ENCODE peak calls at places on chromosomes 5 and 9, in six cellular contexts. One of them, this sample, is unnamed.

GRCh38 chr9:89278551-89278950 is 32.4 kb upstream of the CKS2 start:
- DNase-seq in fibroblast of lung: peak
- DNase-seq in H9: no peak
- DNase-seq in endothelial cell of umbilical vein: no peak
- DNase-seq in OCI-LY7: no peak
- DNase-seq in GM23248: no peak
- DNase-seq in this sample: peak

GRCh38 chr5:16700081-16700480 is 83.3 kb upstream of the RETREG1 start:
- DNase-seq in fibroblast of lung: no peak
- DNase-seq in H9: no peak
- DNase-seq in endothelial cell of umbilical vein: peak
- DNase-seq in OCI-LY7: no peak
- DNase-seq in GM23248: no peak
- DNase-seq in this sample: no peak

GRCh38 chr5:157253547-157253946 is 12.4 kb upstream of the CYFIP2 start:
- DNase-seq in fibroblast of lung: peak
- DNase-seq in H9: peak
- DNase-seq in endothelial cell of umbilical vein: peak
- DNase-seq in OCI-LY7: peak
- DNase-seq in GM23248: peak
- DNase-seq in this sample: peak

GRCh38 chr5:96336351-96336985 is 96.6 kb downstream of the PCSK1 start:
- DNase-seq in fibroblast of lung: peak
- DNase-seq in H9: peak
- DNase-seq in endothelial cell of umbilical vein: peak
- DNase-seq in OCI-LY7: peak
- DNase-seq in GM23248: peak
- DNase-seq in this sample: peak

GRCh38 chr9:71820516-71820915 is 52.2 kb upstream of the CEMIP2 start:
- DNase-seq in fibroblast of lung: no peak
- DNase-seq in H9: no peak
- DNase-seq in endothelial cell of umbilical vein: no peak
- DNase-seq in OCI-LY7: no peak
- DNase-seq in GM23248: peak
- DNase-seq in this sample: no peak

GRCh38 chr5:123215929-123216702 is 127.1 kb downstream of the PRDM6 start:
- DNase-seq in fibroblast of lung: no peak
- DNase-seq in H9: no peak
- DNase-seq in endothelial cell of umbilical vein: no peak
- DNase-seq in OCI-LY7: no peak
- DNase-seq in GM23248: no peak
- DNase-seq in this sample: no peak

GRCh38 chr5:675876-676698 is 17.1 kb downstream of the TPPP start:
- DNase-seq in fibroblast of lung: no peak
- DNase-seq in H9: peak
- DNase-seq in endothelial cell of umbilical vein: no peak
- DNase-seq in OCI-LY7: no peak
- DNase-seq in GM23248: no peak
- DNase-seq in this sample: no peak

GRCh38 chr9:90114641-90115040 is 509.8 kb downstream of the GADD45G start:
- DNase-seq in fibroblast of lung: no peak
- DNase-seq in H9: no peak
- DNase-seq in endothelial cell of umbilical vein: no peak
- DNase-seq in OCI-LY7: no peak
- DNase-seq in GM23248: no peak
- DNase-seq in this sample: peak

GRCh38 chr5:14971864-14972263 is 100.3 kb upstream of the ANKH start:
- DNase-seq in fibroblast of lung: no peak
- DNase-seq in H9: no peak
- DNase-seq in endothelial cell of umbilical vein: no peak
- DNase-seq in OCI-LY7: no peak
- DNase-seq in GM23248: no peak
- DNase-seq in this sample: no peak

GRCh38 chr5:3843691-3844090 is 248.1 kb downstream of the IRX1 start:
- DNase-seq in fibroblast of lung: no peak
- DNase-seq in H9: no peak
- DNase-seq in endothelial cell of umbilical vein: no peak
- DNase-seq in OCI-LY7: no peak
- DNase-seq in GM23248: no peak
- DNase-seq in this sample: no peak

GRCh38 chr5:6724321-6724929 is 11.2 kb downstream of the TENT4A start:
- DNase-seq in fibroblast of lung: no peak
- DNase-seq in H9: no peak
- DNase-seq in endothelial cell of umbilical vein: no peak
- DNase-seq in OCI-LY7: no peak
- DNase-seq in GM23248: no peak
- DNase-seq in this sample: no peak

GRCh38 chr9:121556580-121556979 is 56.9 kb upstream of the GGTA1 start:
- DNase-seq in fibroblast of lung: peak
- DNase-seq in H9: no peak
- DNase-seq in endothelial cell of umbilical vein: no peak
- DNase-seq in OCI-LY7: no peak
- DNase-seq in GM23248: peak
- DNase-seq in this sample: peak

GRCh38 chr5:135230326-135230925 is 168.6 kb downstream of the MACROH2A1 start:
- DNase-seq in fibroblast of lung: peak
- DNase-seq in H9: no peak
- DNase-seq in endothelial cell of umbilical vein: no peak
- DNase-seq in OCI-LY7: no peak
- DNase-seq in GM23248: peak
- DNase-seq in this sample: no peak

GRCh38 chr9:109013678-109014145 is 413 bp upstream of the CTNNAL1 start:
- DNase-seq in fibroblast of lung: no peak
- DNase-seq in H9: no peak
- DNase-seq in endothelial cell of umbilical vein: no peak
- DNase-seq in OCI-LY7: no peak
- DNase-seq in GM23248: peak
- DNase-seq in this sample: peak

GRCh38 chr9:120571443-120572257 is 8.3 kb downstream of the CDK5RAP2 start:
- DNase-seq in fibroblast of lung: peak
- DNase-seq in H9: no peak
- DNase-seq in endothelial cell of umbilical vein: no peak
- DNase-seq in OCI-LY7: no peak
- DNase-seq in GM23248: peak
- DNase-seq in this sample: no peak

GRCh38 chr5:53874409-53874808 is 314.0 kb downstream of the NDUFS4 start:
- DNase-seq in fibroblast of lung: no peak
- DNase-seq in H9: peak
- DNase-seq in endothelial cell of umbilical vein: no peak
- DNase-seq in OCI-LY7: peak
- DNase-seq in GM23248: peak
- DNase-seq in this sample: no peak

GRCh38 chr5:38613992-38614836 is 57.8 kb upstream of the LIFR start:
- DNase-seq in fibroblast of lung: no peak
- DNase-seq in H9: no peak
- DNase-seq in endothelial cell of umbilical vein: no peak
- DNase-seq in OCI-LY7: no peak
- DNase-seq in GM23248: no peak
- DNase-seq in this sample: no peak

GRCh38 chr5:147188200-147189108 is 46.4 kb upstream of the STK32A start:
- DNase-seq in fibroblast of lung: peak
- DNase-seq in H9: peak
- DNase-seq in endothelial cell of umbilical vein: peak
- DNase-seq in OCI-LY7: peak
- DNase-seq in GM23248: peak
- DNase-seq in this sample: peak

GRCh38 chr5:40046792-40047191 is 622.0 kb upstream of the DAB2 start:
- DNase-seq in fibroblast of lung: peak
- DNase-seq in H9: no peak
- DNase-seq in endothelial cell of umbilical vein: peak
- DNase-seq in OCI-LY7: no peak
- DNase-seq in GM23248: peak
- DNase-seq in this sample: peak

GRCh38 chr5:23332650-23333251 is 174.7 kb upstream of the PRDM9 start:
- DNase-seq in fibroblast of lung: peak
- DNase-seq in H9: no peak
- DNase-seq in endothelial cell of umbilical vein: no peak
- DNase-seq in OCI-LY7: no peak
- DNase-seq in GM23248: peak
- DNase-seq in this sample: peak

GRCh38 chr9:13971415-13971814 is 342.5 kb downstream of the NFIB start:
- DNase-seq in fibroblast of lung: no peak
- DNase-seq in H9: no peak
- DNase-seq in endothelial cell of umbilical vein: no peak
- DNase-seq in OCI-LY7: no peak
- DNase-seq in GM23248: no peak
- DNase-seq in this sample: no peak

GRCh38 chr5:171342362-171343111 is 33.5 kb downstream of the TLX3 start:
- DNase-seq in fibroblast of lung: peak
- DNase-seq in H9: peak
- DNase-seq in endothelial cell of umbilical vein: peak
- DNase-seq in OCI-LY7: peak
- DNase-seq in GM23248: peak
- DNase-seq in this sample: peak

DNA sequence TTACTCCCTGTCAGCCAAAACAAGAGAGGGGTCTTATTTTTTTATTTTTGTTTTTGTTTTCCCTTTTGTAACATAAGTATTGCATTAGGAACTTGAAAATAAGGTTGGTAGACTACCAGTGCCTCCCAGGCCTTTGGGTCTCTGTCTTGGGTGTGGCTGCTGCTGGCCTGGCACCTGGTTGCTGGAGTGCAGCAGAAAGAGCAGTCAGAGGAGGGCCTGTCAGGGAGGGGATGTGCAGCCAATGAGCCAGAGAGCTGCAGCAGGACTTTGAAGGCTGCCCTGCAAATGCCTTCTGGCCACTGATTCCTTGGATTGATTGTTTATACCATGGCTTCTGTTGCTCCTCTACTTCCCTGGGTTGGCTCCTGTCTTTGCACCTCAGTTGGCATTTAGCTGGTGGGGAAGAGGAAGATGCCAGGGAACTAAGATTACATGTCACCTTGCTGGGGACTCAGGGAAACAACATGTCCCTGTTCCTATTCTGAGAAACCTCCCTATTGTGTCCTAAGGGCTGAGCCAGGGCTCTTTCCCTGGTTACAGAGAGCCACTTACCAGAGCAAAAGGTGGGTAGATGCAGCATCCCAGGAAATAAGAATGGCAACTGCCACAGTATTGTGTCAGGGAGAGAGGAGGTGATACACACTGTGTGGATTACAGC is 66.6 kb downstream of the ANGPTL2 start:
- DNase-seq in fibroblast of lung: no peak
- DNase-seq in H9: no peak
- DNase-seq in endothelial cell of umbilical vein: no peak
- DNase-seq in OCI-LY7: no peak
- DNase-seq in GM23248: no peak
- DNase-seq in this sample: no peak
- H2AFZ ChIP-seq in fibroblast of lung: no peak
- H2AFZ ChIP-seq in H9: no peak
- H2AFZ ChIP-seq in endothelial cell of umbilical vein: no peak
- H2AFZ ChIP-seq in OCI-LY7: no peak
- H2AFZ ChIP-seq in GM23248: no peak
- H2AFZ ChIP-seq in this sample: no peak

DNA sequence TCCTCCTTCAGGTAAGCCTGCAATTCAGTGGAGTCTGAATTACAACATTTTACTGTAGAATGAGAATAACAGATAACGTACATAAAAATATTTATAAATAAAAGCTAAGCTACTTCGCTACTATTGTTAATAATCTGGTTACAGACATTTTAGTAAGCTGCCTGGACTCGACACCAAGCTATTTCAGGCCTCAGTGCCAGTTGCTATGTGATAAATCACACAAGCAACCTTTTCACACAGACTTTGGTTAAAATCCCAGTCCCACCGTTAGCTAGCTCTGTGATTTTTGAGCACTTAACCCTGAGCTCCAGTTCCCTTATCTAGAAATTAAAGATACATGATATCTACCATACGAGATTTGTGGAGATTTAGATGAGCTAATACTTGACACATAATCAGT is 99.9 kb downstream of the RFK start:
- DNase-seq in fibroblast of lung: no peak
- DNase-seq in H9: no peak
- DNase-seq in endothelial cell of umbilical vein: no peak
- DNase-seq in OCI-LY7: no peak
- DNase-seq in GM23248: no peak
- DNase-seq in this sample: no peak
- H2AFZ ChIP-seq in fibroblast of lung: no peak
- H2AFZ ChIP-seq in H9: no peak
- H2AFZ ChIP-seq in endothelial cell of umbilical vein: no peak
- H2AFZ ChIP-seq in OCI-LY7: no peak
- H2AFZ ChIP-seq in GM23248: no peak
- H2AFZ ChIP-seq in this sample: no peak

DNA sequence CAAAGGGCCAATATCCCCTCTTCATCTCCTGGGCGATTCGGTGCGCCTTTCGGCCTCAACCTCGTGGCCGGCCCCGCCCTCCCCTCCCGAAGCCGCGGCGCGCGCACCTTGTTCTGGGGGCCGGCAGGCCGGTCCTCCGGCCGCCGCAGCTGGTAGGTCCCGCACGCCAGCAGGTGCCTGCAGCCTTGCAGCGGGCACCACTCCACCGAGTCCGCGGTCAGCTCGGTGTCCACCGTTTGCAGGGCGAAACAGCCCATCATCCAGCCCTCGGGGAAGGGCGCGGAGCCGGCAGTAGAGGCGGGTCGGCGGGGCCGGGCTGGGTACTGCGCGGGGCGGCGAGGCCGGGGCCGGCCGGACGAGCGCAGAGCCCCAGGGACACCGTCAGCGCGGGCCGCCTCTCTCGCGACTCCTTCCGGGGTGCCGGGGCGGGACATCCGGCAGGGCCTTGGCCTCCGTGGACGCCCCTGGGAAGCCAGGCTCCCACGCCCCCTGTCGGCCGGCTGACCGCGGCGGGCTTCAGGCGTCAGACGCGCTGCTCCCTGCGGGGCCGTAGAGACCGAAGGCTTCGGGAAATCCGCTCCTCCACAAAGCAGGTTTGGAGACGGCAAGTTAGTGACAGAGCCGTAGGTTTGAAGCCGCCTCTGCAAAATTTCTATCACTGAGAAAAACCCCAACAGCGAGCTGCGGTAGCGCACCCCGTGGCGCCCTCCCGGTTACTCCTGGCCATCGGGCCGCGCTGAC is at the start of gene DPH7:
- DNase-seq in fibroblast of lung: peak
- DNase-seq in H9: peak
- DNase-seq in endothelial cell of umbilical vein: peak
- DNase-seq in OCI-LY7: peak
- DNase-seq in GM23248: peak
- DNase-seq in this sample: peak
- H2AFZ ChIP-seq in fibroblast of lung: peak
- H2AFZ ChIP-seq in H9: no peak
- H2AFZ ChIP-seq in endothelial cell of umbilical vein: peak
- H2AFZ ChIP-seq in OCI-LY7: peak
- H2AFZ ChIP-seq in GM23248: peak
- H2AFZ ChIP-seq in this sample: peak

GRCh38 chr5:151694035-151694485 is 7.3 kb upstream of the SPARC start:
- DNase-seq in fibroblast of lung: peak
- DNase-seq in H9: no peak
- DNase-seq in endothelial cell of umbilical vein: no peak
- DNase-seq in OCI-LY7: no peak
- DNase-seq in GM23248: peak
- DNase-seq in this sample: peak

GRCh38 chr5:151699071-151699901 is 12.6 kb upstream of the SPARC start:
- DNase-seq in fibroblast of lung: peak
- DNase-seq in H9: peak
- DNase-seq in endothelial cell of umbilical vein: peak
- DNase-seq in OCI-LY7: no peak
- DNase-seq in GM23248: peak
- DNase-seq in this sample: peak

GRCh38 chr5:151697452-151697851 is 10.7 kb upstream of the SPARC start:
- DNase-seq in fibroblast of lung: no peak
- DNase-seq in H9: peak
- DNase-seq in endothelial cell of umbilical vein: no peak
- DNase-seq in OCI-LY7: no peak
- DNase-seq in GM23248: peak
- DNase-seq in this sample: no peak

GRCh38 chr5:151695464-151695863 is 8.7 kb upstream of the SPARC start:
- DNase-seq in fibroblast of lung: peak
- DNase-seq in H9: no peak
- DNase-seq in endothelial cell of umbilical vein: no peak
- DNase-seq in OCI-LY7: no peak
- DNase-seq in GM23248: peak
- DNase-seq in this sample: no peak

GRCh38 chr5:151696470-151697061 is 9.9 kb upstream of the SPARC start:
- DNase-seq in fibroblast of lung: peak
- DNase-seq in H9: peak
- DNase-seq in endothelial cell of umbilical vein: no peak
- DNase-seq in OCI-LY7: no peak
- DNase-seq in GM23248: peak
- DNase-seq in this sample: peak
- H2AFZ ChIP-seq in fibroblast of lung: peak
- H2AFZ ChIP-seq in H9: peak
- H2AFZ ChIP-seq in endothelial cell of umbilical vein: peak
- H2AFZ ChIP-seq in OCI-LY7: no peak
- H2AFZ ChIP-seq in GM23248: peak
- H2AFZ ChIP-seq in this sample: peak